ENCODE peak calls at places on chromosomes 5 and 9, in ten cellular contexts. U is AG04450; Q is foreskin fibroblast; W is coronary artery; M is HFF-Myc; F is CD8-positive, alpha-beta T cell; E is spleen; C is cardiac fibroblast; A is prostate gland; N is mucosa of descending colon. B is an unnamed sample.

GRCh38 chr5:171700331-171700935 is 85.2 kb upstream of the SMIM23 start:
- DNase-seq in U (no peak), Q (no peak), W (no peak), M (peak), F (no peak), E (no peak), C (no peak), A (no peak), N (no peak), B (no peak)

GRCh38 chr5:155148694-155149093 is 135.1 kb downstream of the KIF4B start:
- DNase-seq in U (no peak), Q (no peak), W (no peak), M (no peak), F (no peak), E (no peak), C (no peak), A (no peak), N (no peak), B (no peak)

GRCh38 chr9:102841376-102841775 is 153.8 kb upstream of the CYLC2 start:
- DNase-seq in U (no peak), Q (no peak), W (no peak), M (no peak), F (no peak), E (no peak), C (no peak), A (no peak), N (no peak), B (no peak)

GRCh38 chr9:92035146-92035545 is 80.1 kb downstream of the SPTLC1 start:
- DNase-seq in U (peak), Q (peak), W (no peak), M (peak), F (no peak), E (no peak), C (peak), A (no peak), N (no peak), B (no peak)

GRCh38 chr5:108727154-108727638 is 20.5 kb upstream of the FER start:
- DNase-seq in U (no peak), Q (no peak), W (no peak), M (peak), F (no peak), E (no peak), C (peak), A (peak), N (peak), B (no peak)

GRCh38 chr5:125235995-125236394 is 489.6 kb upstream of the ZNF608 start:
- DNase-seq in U (no peak), Q (no peak), W (no peak), M (no peak), F (no peak), E (no peak), C (no peak), A (no peak), N (no peak), B (no peak)

GRCh38 chr9:87382902-87383301 is 114.8 kb upstream of the DAPK1 start:
- DNase-seq in U (no peak), Q (no peak), W (no peak), M (no peak), F (no peak), E (no peak), C (peak), A (no peak), N (no peak), B (no peak)

GRCh38 chr5:92641031-92641962 is 939.7 kb downstream of the NR2F1-AS1 start:
- DNase-seq in U (peak), Q (peak), W (no peak), M (peak), F (no peak), E (no peak), C (peak), A (peak), N (no peak), B (peak)

GRCh38 chr9:128505414-128505765 is 871 bp downstream of the GLE1 start:
- DNase-seq in U (no peak), Q (no peak), W (no peak), M (no peak), F (no peak), E (no peak), C (peak), A (no peak), N (no peak), B (peak)

GRCh38 chr5:151123897-151124751 is 33.5 kb downstream of the ANXA6 start:
- DNase-seq in U (no peak), Q (no peak), W (no peak), M (no peak), F (peak), E (peak), C (peak), A (peak), N (no peak), B (no peak)

GRCh38 chr5:157828031-157828948 is 30.7 kb downstream of the CLINT1 start:
- DNase-seq in U (no peak), Q (no peak), W (no peak), M (no peak), F (no peak), E (no peak), C (peak), A (no peak), N (no peak), B (no peak)

GRCh38 chr5:4230905-4231561 is 635.4 kb downstream of the IRX1 start:
- DNase-seq in U (no peak), Q (no peak), W (no peak), M (no peak), F (no peak), E (no peak), C (no peak), A (no peak), N (no peak), B (no peak)

GRCh38 chr9:132973713-132974112 is 4.8 kb upstream of the GFI1B start:
- DNase-seq in U (no peak), Q (no peak), W (no peak), M (no peak), F (no peak), E (no peak), C (peak), A (no peak), N (no peak), B (no peak)

DNA sequence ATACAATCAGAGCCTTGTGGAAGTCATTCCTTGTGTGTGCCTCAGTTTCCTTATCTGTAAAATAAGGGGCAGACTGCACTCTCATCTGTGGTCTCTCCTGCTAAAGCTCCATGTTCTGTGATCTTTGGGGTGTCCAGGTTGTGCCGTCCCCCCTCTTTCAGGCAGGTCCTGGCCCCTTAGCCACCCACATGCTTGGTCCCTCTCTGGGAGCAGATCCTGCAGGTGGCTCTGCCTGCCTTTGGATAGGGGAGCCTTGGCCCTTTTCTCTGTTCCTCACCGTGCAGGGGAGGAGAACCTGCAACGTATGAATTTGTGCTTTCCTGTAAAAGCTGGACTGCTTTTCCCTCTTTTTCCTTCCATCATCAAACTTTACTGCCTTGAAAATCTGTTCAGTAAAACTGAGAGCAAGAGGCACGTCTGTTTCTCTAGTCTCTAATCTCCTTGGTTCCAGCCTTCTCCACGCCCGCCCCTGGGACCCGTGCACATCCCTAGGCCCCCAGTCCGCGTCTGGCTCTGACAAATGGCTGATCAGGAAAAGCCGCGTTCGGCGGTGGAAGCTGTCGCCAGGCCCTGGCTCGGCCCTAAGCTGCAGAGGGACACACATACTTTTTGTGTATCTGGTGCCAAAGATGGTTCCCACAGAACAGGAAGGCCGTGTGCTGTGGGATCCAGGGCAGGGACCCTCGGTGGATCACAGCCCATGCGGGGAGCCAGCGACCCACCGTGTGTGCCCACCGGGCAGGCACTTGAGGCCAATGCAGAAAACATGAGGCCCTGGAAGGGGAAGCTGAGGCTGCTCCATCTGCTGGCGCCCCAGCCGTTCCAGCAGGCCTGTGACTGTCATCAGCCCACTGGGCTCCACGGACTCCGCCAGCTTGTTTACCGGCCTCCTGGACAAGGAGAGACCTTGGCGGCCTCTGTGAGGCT is 43.4 kb upstream of the COL5A1 start:
- DNase-seq in U (no peak), Q (no peak), W (peak), M (no peak), F (no peak), E (no peak), C (no peak), A (no peak), N (no peak), B (no peak)
- TF ChIP-seq CTCF in U (no peak), Q (no peak), W (no peak), M (no peak), F (no peak), E (no peak), C (no peak), A (no peak), N (no peak), B (peak)

GRCh38 chr9:130660683-130661460 is 3.5 kb upstream of the PRDM12 start:
- DNase-seq in U (no peak), Q (no peak), W (no peak), M (no peak), F (no peak), E (no peak), C (no peak), A (no peak), N (no peak), B (no peak)
- H3K4me3 ChIP-seq in U (no peak), Q (peak), W (peak), M (no peak), F (no peak), E (peak), C (peak), A (peak), N (no peak), B (no peak)

DNA sequence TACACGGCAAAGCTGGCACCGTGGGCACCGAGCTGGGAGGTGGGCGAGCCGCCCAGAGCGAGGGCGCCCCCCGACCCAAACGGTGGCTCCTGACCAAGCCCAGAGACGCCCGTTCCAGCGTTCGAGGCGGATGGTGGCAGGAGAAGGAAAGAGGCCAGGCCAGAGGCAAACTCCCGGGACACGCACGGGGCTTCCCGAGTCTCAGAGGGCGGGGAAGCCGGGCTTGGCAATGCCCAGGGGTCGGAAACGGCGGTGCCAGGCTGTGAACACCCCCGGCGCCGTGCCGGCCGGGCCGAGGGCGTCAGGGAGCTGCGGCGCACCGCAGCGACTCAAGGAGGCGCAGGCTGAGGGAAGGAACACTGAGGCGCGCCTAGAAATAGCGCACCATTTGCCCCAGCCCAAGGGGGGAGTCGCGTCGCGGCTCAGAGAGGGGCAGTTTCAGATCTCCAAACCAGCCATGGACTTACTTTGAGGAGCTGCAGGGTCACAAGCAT is 397 bp downstream of the SPRY4 start:
- DNase-seq in U (no peak), Q (no peak), W (peak), M (no peak), F (no peak), E (no peak), C (no peak), A (no peak), N (no peak), B (no peak)
- TF ChIP-seq CTCF in U (peak), Q (peak), W (no peak), M (peak), F (no peak), E (peak), C (peak), A (no peak), N (no peak), B (peak)

GRCh38 chr5:36238896-36239295 is 2.8 kb downstream of the NADK2 start:
- DNase-seq in U (no peak), Q (no peak), W (no peak), M (no peak), F (no peak), E (no peak), C (peak), A (no peak), N (no peak), B (no peak)
- H3K4me3 ChIP-seq in U (no peak), Q (no peak), W (peak), M (no peak), F (no peak), E (no peak), C (no peak), A (no peak), N (no peak), B (no peak)

GRCh38 chr9:84928419-84928818 is 258.9 kb downstream of the NTRK2 start:
- DNase-seq in U (no peak), Q (no peak), W (no peak), M (no peak), F (no peak), E (no peak), C (no peak), A (no peak), N (no peak), B (no peak)

GRCh38 chr9:84935528-84936117 is 266.1 kb downstream of the NTRK2 start:
- DNase-seq in U (no peak), Q (no peak), W (no peak), M (no peak), F (no peak), E (no peak), C (no peak), A (no peak), N (no peak), B (no peak)

GRCh38 chr9:84929068-84929467 is 259.5 kb downstream of the NTRK2 start:
- DNase-seq in U (no peak), Q (no peak), W (no peak), M (no peak), F (no peak), E (no peak), C (no peak), A (no peak), N (no peak), B (no peak)

GRCh38 chr9:84937086-84937670 is 267.6 kb downstream of the NTRK2 start:
- DNase-seq in U (no peak), Q (no peak), W (no peak), M (no peak), F (no peak), E (no peak), C (no peak), A (no peak), N (no peak), B (no peak)

DNA sequence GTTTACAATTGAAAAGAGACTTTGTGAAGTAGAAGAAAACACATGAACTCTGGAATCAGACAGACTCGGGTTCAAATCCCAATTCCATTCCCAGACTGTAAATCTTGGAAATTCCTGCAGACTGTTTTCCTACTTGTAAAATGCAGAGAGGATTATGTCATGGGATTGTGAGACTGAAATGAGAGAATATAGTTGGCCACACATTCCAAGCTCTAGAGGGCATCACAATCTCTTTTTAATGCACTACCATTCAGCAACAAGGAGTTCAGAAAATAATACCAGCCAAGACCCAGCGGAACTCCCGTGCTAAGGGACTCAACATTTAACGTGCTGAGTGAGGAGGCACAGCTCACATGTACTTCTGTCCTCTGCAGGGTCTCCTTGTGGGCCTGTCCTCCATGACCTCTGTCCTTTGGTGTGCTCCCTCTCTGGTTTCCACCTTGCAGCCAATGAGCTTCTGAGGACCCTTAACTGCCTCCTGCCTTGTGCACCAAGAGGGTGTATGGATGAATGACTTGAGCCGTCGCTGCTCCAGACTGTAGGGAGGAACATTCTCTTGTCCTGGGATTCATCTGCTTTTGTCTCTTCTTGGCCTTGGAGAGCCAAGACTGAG is 263.5 kb downstream of the NTRK2 start:
- DNase-seq in U (no peak), Q (no peak), W (no peak), M (no peak), F (no peak), E (no peak), C (no peak), A (no peak), N (no peak), B (peak)
- TF ChIP-seq CTCF in U (no peak), Q (no peak), W (no peak), M (peak), F (no peak), E (no peak), C (no peak), A (no peak), N (no peak), B (peak)

DNA sequence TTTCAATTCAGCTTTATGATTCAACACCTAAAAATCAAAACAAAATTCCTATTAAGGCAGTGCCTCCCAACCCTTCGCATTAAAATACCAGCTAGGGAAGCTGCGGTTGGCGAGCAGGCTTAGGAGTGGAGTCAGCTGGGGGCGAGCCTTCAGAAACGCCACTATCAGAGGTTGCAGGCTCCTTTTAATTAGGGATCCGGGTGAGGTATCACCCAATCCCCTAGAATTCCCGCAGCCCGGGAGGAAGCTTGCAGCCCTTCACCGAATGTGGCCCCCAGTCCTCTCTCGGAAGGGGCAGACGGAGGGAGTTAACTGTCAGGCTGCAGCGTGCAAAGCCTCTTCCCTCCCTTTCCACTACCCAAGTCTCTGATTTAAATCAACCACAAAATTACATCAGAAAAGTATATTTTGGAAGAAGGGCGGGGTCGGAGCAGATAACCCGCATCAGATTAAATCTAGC is 1.7 kb downstream of the STC2 start:
- DNase-seq in U (peak), Q (peak), W (no peak), M (peak), F (no peak), E (peak), C (peak), A (no peak), N (no peak), B (no peak)
- H3K4me3 ChIP-seq in U (peak), Q (peak), W (peak), M (peak), F (no peak), E (peak), C (peak), A (no peak), N (no peak), B (peak)

GRCh38 chr5:80712914-80713313 is 58.1 kb upstream of the DHFR start:
- DNase-seq in U (no peak), Q (no peak), W (no peak), M (no peak), F (no peak), E (no peak), C (no peak), A (no peak), N (no peak), B (no peak)

GRCh38 chr5:80711216-80711615 is 56.4 kb upstream of the DHFR start:
- DNase-seq in U (no peak), Q (no peak), W (no peak), M (no peak), F (no peak), E (no peak), C (no peak), A (no peak), N (no peak), B (no peak)

GRCh38 chr5:80714570-80715298 is 60.0 kb upstream of the DHFR start:
- DNase-seq in U (no peak), Q (no peak), W (no peak), M (no peak), F (no peak), E (no peak), C (no peak), A (no peak), N (no peak), B (no peak)

GRCh38 chr5:80713640-80714039 is 58.9 kb upstream of the DHFR start:
- DNase-seq in U (no peak), Q (no peak), W (no peak), M (no peak), F (no peak), E (no peak), C (no peak), A (no peak), N (no peak), B (no peak)

GRCh38 chr5:80711938-80712337 is 57.2 kb upstream of the DHFR start:
- DNase-seq in U (no peak), Q (peak), W (no peak), M (peak), F (no peak), E (no peak), C (peak), A (no peak), N (no peak), B (no peak)
- TF ChIP-seq CTCF in U (peak), Q (peak), W (no peak), M (peak), F (no peak), E (peak), C (peak), A (no peak), N (no peak), B (peak)